ENCODE peak calls at places on chromosomes 12 and 14, in four cellular contexts. Q, C, F and R are unnamed samples.

GRCh38 chr12:24696800-24697199 is 252.1 kb downstream of the BCAT1 start:
- DNase-seq in Q (no peak), C (no peak), F (no peak), R (no peak)

GRCh38 chr12:47302111-47302597 is 222.4 kb upstream of the AMIGO2 start:
- DNase-seq in Q (no peak), C (no peak), F (no peak), R (no peak)

GRCh38 chr14:86662334-86662733 is 1132.4 kb downstream of the FLRT2 start:
- DNase-seq in Q (no peak), C (no peak), F (no peak), R (no peak)

GRCh38 chr14:25833341-25834121 is 764.3 kb downstream of the NOVA1 start:
- DNase-seq in Q (peak; percentile 50), C (no peak), F (peak; percentile 48), R (no peak)

GRCh38 chr14:97224016-97224415 is 426.8 kb downstream of the VRK1 start:
- DNase-seq in Q (no peak), C (no peak), F (no peak), R (no peak)

GRCh38 chr12:121980211-121980891 is 41.3 kb upstream of the BCL7A start:
- DNase-seq in Q (no peak), C (peak; percentile 64), F (no peak), R (no peak)

GRCh38 chr14:103801459-103801858 is 45.9 kb downstream of the PPP1R13B start:
- DNase-seq in Q (no peak), C (peak; percentile 79), F (no peak), R (no peak)

GRCh38 chr12:89352242-89352491 is 134 bp downstream of the DUSP6 start:
- DNase-seq in Q (no peak), C (no peak), F (no peak), R (no peak)

GRCh38 chr14:104431351-104431928 is 148.1 kb upstream of the C14orf180 start:
- DNase-seq in Q (no peak), C (no peak), F (no peak), R (no peak)

GRCh38 chr12:46921754-46922113 is 95.9 kb upstream of the SLC38A4 start:
- DNase-seq in Q (no peak), C (peak; percentile 79), F (no peak), R (no peak)

GRCh38 chr12:42076976-42077375 is 67.7 kb downstream of the GXYLT1 start:
- DNase-seq in Q (no peak), C (no peak), F (no peak), R (no peak)

GRCh38 chr12:19572920-19573558 is 133.7 kb downstream of the AEBP2 start:
- DNase-seq in Q (no peak), C (peak; percentile 66), F (peak; percentile 86), R (no peak)

GRCh38 chr12:19574606-19575005 is 135.3 kb downstream of the AEBP2 start:
- DNase-seq in Q (no peak), C (peak; percentile 5), F (no peak), R (no peak)

GRCh38 chr12:19576421-19576925 is 137.2 kb downstream of the AEBP2 start:
- DNase-seq in Q (no peak), C (peak; percentile 76), F (no peak), R (no peak)

GRCh38 chr12:19575307-19576243 is 136.3 kb downstream of the AEBP2 start:
- DNase-seq in Q (no peak), C (peak; percentile 74), F (no peak), R (no peak)

GRCh38 chr12:19573866-19574265 is 134.6 kb downstream of the AEBP2 start:
- DNase-seq in Q (no peak), C (no peak), F (peak; percentile 32), R (no peak)
- H3K18ac ChIP-seq in Q (peak overlapping the region; percentile 85), C (peak overlapping the region; percentile 96), F (no peak overlapping the region), R (peak overlapping the region; percentile 2)

DNA sequence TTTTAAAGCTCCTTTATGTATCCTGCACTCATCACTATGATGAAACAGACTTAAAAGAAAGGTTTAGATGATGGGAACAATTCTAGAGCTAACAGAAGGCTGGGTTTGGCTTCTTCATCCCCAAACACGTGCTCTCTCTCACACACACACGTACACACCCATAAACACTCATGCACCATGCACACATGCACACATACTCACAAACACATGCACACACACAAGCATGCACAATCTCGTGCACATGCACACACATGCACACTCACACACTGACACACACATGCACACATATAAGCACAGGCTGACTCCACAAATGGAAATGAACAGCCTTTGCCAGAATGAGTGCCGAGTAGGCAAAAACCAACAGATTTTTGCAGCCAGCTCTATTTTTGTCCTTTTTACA is 1571.6 kb downstream of the AACS start:
- DNase-seq in Q (no peak), C (no peak), F (no peak), R (no peak)
- H3K23ac ChIP-seq in Q (no peak overlapping the region), C (no peak overlapping the region), F (no peak overlapping the region), R (peak overlapping the region; percentile 19)

GRCh38 chr12:96235497-96235826 is 41.3 kb downstream of the ELK3 start:
- DNase-seq in Q (no peak), C (no peak), F (no peak), R (no peak)
- H2AK5ac ChIP-seq in Q (no peak overlapping the region), C (peak overlapping the region; percentile 68), F (no peak overlapping the region), R (no peak overlapping the region)

DNA sequence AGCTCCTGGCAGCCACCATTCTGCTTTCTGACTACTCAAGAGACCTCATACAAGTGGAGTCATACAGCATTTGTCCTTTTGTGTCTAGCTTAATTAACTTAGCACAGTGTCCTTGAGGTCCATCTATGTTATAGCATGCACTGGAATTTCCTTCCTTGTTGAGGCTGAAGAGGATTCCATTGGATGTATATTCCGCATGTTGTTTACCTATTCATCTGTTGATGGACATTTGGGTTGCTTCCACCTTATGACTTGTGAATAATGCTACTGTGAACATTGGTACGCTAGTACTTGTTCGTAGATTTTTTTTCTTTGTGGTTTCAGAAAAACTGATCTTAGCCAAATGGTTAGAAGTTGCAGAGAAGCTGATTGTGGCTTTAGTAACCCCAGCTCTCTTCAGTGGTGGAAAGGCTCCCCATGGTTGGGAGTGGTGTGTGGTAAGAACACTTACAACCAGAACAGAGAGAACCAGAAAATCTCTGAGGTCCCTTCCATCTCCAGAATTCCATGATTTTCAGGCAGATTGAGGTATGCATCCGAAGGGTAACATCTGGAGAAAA is 118.4 kb downstream of the SAMD4A start:
- DNase-seq in Q (no peak), C (no peak), F (no peak), R (no peak)
- H3K18ac ChIP-seq in Q (no peak overlapping the region), C (peak overlapping the region; percentile 91), F (no peak overlapping the region), R (no peak overlapping the region)

GRCh38 chr14:65256714-65257113 is 154.4 kb upstream of the MAX start:
- DNase-seq in Q (no peak), C (no peak), F (no peak), R (peak; percentile 12)
- H3K23ac ChIP-seq in Q (no peak overlapping the region), C (no peak overlapping the region), F (no peak overlapping the region), R (no peak overlapping the region)

GRCh38 chr14:71437870-71438269 is 494.4 kb upstream of the RGS6 start:
- DNase-seq in Q (no peak), C (peak; percentile 17), F (no peak), R (no peak)
- H2AK5ac ChIP-seq in Q (no peak overlapping the region), C (peak overlapping the region; percentile 59), F (no peak overlapping the region), R (no peak overlapping the region)

DNA sequence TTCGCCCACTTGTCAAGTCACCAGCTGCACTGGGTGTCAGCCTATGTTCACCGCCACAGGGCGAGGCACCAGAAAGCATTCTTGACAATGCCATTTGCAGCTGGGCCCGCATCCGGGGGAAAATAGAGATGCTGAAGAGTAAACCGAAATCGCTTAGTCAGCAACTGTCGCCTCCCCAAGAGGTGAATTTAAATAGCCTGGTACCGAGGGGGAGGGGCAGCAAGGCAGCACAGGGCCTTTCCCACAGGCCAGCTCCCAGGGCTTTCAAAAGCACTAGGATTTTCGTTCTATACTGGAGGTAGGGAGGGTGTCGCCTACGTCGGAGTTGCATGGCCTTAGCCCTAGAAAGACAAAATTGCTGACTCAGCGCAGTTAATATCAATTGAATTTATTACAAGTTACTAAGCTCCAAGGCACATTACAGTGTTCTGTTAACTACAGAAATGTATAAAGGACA is 4.3 kb downstream of the IRF2BPL start:
- DNase-seq in Q (no peak), C (peak; percentile 43), F (peak; percentile 93), R (peak; percentile 99)
- H3K18ac ChIP-seq in Q (no peak overlapping the region), C (peak overlapping the region; percentile 53), F (peak overlapping the region; percentile 35), R (no peak overlapping the region)

GRCh38 chr12:53214687-53215455 is 7.8 kb upstream of the ITGB7 start:
- DNase-seq in Q (no peak), C (no peak), F (peak; percentile 88), R (no peak)
- H3K23ac ChIP-seq in Q (no peak overlapping the region), C (no peak overlapping the region), F (no peak overlapping the region), R (no peak overlapping the region)

GRCh38 chr12:31393004-31393550 is 67.1 kb upstream of the SINHCAF start:
- DNase-seq in Q (no peak), C (no peak), F (no peak), R (no peak)
- H2AK5ac ChIP-seq in Q (no peak overlapping the region), C (no peak overlapping the region), F (no peak overlapping the region), R (no peak overlapping the region)

GRCh38 chr12:107732365-107732764 is 28.6 kb downstream of the PRDM4 start:
- DNase-seq in Q (no peak), C (no peak), F (peak; percentile 40), R (no peak)

GRCh38 chr12:107734139-107734538 is 26.8 kb downstream of the PRDM4 start:
- DNase-seq in Q (no peak), C (no peak), F (no peak), R (no peak)

GRCh38 chr12:107730942-107731341 is 30.0 kb downstream of the PRDM4 start:
- DNase-seq in Q (no peak), C (no peak), F (no peak), R (no peak)

GRCh38 chr12:107731376-107731775 is 29.6 kb downstream of the PRDM4 start:
- DNase-seq in Q (no peak), C (no peak), F (no peak), R (no peak)

GRCh38 chr12:107736914-107737313 is 24.0 kb downstream of the PRDM4 start:
- DNase-seq in Q (no peak), C (no peak), F (no peak), R (no peak)
- H3K18ac ChIP-seq in Q (no peak overlapping the region), C (no peak overlapping the region), F (no peak overlapping the region), R (no peak overlapping the region)